ENCODE peak calls at places on chromosomes 7 and 10, in five cellular contexts. H, R, P, D and K are unnamed samples.

GRCh38 chr7:155122831-155123230 is 52.7 kb downstream of the HTR5A start:
- DNase-seq in H (no peak), R (no peak), P (no peak), D (no peak), K (no peak)

GRCh38 chr7:83058667-83059066 is 104.0 kb downstream of the PCLO start:
- DNase-seq in H (no peak), R (no peak), P (no peak), D (no peak), K (no peak)

GRCh38 chr7:114086491-114086905 is 167.7 kb upstream of the PPP1R3A start:
- DNase-seq in H (peak), R (peak), P (no peak), D (peak), K (no peak)

GRCh38 chr7:7911756-7912155 is 56.8 kb upstream of the GLCCI1 start:
- DNase-seq in H (no peak), R (no peak), P (no peak), D (no peak), K (no peak)

GRCh38 chr7:4607321-4607729 is 74.8 kb upstream of the FOXK1 start:
- DNase-seq in H (no peak), R (no peak), P (no peak), D (no peak), K (no peak)

GRCh38 chr7:112211348-112211907 is 4.9 kb downstream of the ZNF277 start:
- DNase-seq in H (no peak), R (no peak), P (no peak), D (no peak), K (no peak)

GRCh38 chr10:78727728-78728127 is 341.0 kb upstream of the ZMIZ1 start:
- DNase-seq in H (no peak), R (no peak), P (no peak), D (no peak), K (no peak)

GRCh38 chr10:43667736-43668371 is 19.2 kb upstream of the ZNF32 start:
- DNase-seq in H (no peak), R (no peak), P (no peak), D (no peak), K (peak)

GRCh38 chr10:34757933-34758332 is 57.2 kb downstream of the PARD3 start:
- DNase-seq in H (no peak), R (no peak), P (no peak), D (no peak), K (no peak)

GRCh38 chr10:64271508-64271907 is 750.3 kb downstream of the REEP3 start:
- DNase-seq in H (no peak), R (no peak), P (no peak), D (no peak), K (no peak)

GRCh38 chr10:69317175-69318086 is 39.1 kb downstream of the HK1 start:
- DNase-seq in H (no peak), R (no peak), P (no peak), D (peak), K (no peak)

GRCh38 chr7:20647908-20648776 is 32.7 kb downstream of the ABCB5 start:
- DNase-seq in H (no peak), R (peak), P (no peak), D (peak), K (no peak)

GRCh38 chr10:5584895-5585516 is 60.2 kb downstream of the CALML3 start:
- DNase-seq in H (no peak), R (no peak), P (no peak), D (peak), K (no peak)

GRCh38 chr10:32144817-32145688 is 88.8 kb upstream of the KIF5B start:
- DNase-seq in H (peak), R (no peak), P (no peak), D (no peak), K (no peak)

GRCh38 chr10:108469940-108470339 is 1305.4 kb upstream of the SORCS1 start:
- DNase-seq in H (no peak), R (no peak), P (no peak), D (no peak), K (no peak)

GRCh38 chr10:106795619-106796018 is 368.9 kb downstream of the SORCS1 start:
- DNase-seq in H (peak), R (peak), P (peak), D (peak), K (no peak)

GRCh38 chr10:521261-521660 is 168.2 kb downstream of the DIP2C start:
- DNase-seq in H (no peak), R (no peak), P (peak), D (no peak), K (no peak)

GRCh38 chr10:122374859-122375721 is 582 bp downstream of the PLEKHA1 start:
- DNase-seq in H (peak), R (peak), P (peak), D (peak), K (no peak)

GRCh38 chr7:150895809-150896208 is 43.5 kb downstream of the AOC1 start:
- DNase-seq in H (no peak), R (no peak), P (no peak), D (no peak), K (peak)
- TF ChIP-seq CTCF in H (no peak), R (no peak), P (no peak), D (no peak), K (no peak)

GRCh38 chr7:136693166-136694119 is 175.0 kb upstream of the CHRM2 start:
- DNase-seq in H (no peak), R (no peak), P (no peak), D (no peak), K (no peak)

GRCh38 chr7:136685506-136685905 is 182.9 kb upstream of the CHRM2 start:
- DNase-seq in H (no peak), R (no peak), P (no peak), D (no peak), K (no peak)

GRCh38 chr7:136688601-136689000 is 179.9 kb upstream of the CHRM2 start:
- DNase-seq in H (no peak), R (no peak), P (no peak), D (no peak), K (no peak)

GRCh38 chr7:136692221-136692620 is 176.2 kb upstream of the CHRM2 start:
- DNase-seq in H (no peak), R (no peak), P (no peak), D (no peak), K (no peak)

DNA sequence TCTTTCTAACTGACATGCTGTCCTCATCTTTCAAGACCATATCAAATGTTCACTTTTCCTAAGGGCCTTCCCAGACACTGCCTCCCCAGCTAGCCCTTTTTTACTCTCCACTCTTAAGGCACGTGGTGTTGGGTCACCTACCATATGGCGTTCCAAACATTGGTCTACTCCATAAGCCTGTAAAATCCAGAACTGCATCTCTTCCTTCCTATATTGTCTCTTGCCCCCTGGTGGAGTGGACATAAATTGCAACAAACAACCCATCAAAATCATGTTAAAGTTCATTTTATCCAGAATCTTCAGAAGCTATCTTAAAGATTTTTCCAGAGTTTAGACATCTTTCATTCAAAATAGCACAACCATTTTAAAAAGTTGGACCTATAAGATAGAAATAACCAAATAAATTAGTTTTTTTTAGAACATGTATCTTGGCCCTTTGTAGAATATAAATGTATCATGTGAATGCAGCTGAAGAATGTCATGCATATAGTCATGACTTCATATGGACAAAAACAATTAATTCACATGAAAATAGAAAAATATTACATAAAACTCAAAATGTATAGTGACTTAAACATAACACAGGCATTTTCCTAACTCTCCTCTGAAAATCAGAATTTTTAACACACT is 180.6 kb upstream of the CHRM2 start:
- DNase-seq in H (no peak), R (no peak), P (no peak), D (no peak), K (no peak)
- TF ChIP-seq CTCF in H (peak), R (peak), P (no peak), D (peak), K (peak)

GRCh38 chr10:52954407-52954806 is 181.8 kb upstream of the MBL2 start:
- DNase-seq in H (no peak), R (no peak), P (no peak), D (no peak), K (no peak)

GRCh38 chr10:52951819-52952218 is 179.2 kb upstream of the MBL2 start:
- DNase-seq in H (peak), R (peak), P (peak), D (peak), K (no peak)

GRCh38 chr10:52952391-52953079 is 180.0 kb upstream of the MBL2 start:
- DNase-seq in H (no peak), R (no peak), P (peak), D (no peak), K (no peak)

GRCh38 chr10:52949899-52950298 is 177.3 kb upstream of the MBL2 start:
- DNase-seq in H (no peak), R (peak), P (no peak), D (peak), K (no peak)

GRCh38 chr10:52950578-52950977 is 178.0 kb upstream of the MBL2 start:
- DNase-seq in H (no peak), R (no peak), P (no peak), D (peak), K (no peak)
- TF ChIP-seq CTCF in H (no peak), R (no peak), P (no peak), D (peak), K (no peak)

GRCh38 chr7:56078196-56078595 is 14.1 kb downstream of the SUMF2 start:
- DNase-seq in H (no peak), R (no peak), P (no peak), D (no peak), K (no peak)

GRCh38 chr7:56077681-56078080 is 13.6 kb downstream of the SUMF2 start:
- DNase-seq in H (no peak), R (no peak), P (no peak), D (no peak), K (no peak)

GRCh38 chr7:56081626-56082340 is 11.0 kb downstream of the PHKG1 start:
- DNase-seq in H (no peak), R (no peak), P (no peak), D (no peak), K (no peak)

GRCh38 chr7:56083150-56083785 is 9.5 kb downstream of the PHKG1 start:
- DNase-seq in H (peak), R (no peak), P (peak), D (no peak), K (no peak)

DNA sequence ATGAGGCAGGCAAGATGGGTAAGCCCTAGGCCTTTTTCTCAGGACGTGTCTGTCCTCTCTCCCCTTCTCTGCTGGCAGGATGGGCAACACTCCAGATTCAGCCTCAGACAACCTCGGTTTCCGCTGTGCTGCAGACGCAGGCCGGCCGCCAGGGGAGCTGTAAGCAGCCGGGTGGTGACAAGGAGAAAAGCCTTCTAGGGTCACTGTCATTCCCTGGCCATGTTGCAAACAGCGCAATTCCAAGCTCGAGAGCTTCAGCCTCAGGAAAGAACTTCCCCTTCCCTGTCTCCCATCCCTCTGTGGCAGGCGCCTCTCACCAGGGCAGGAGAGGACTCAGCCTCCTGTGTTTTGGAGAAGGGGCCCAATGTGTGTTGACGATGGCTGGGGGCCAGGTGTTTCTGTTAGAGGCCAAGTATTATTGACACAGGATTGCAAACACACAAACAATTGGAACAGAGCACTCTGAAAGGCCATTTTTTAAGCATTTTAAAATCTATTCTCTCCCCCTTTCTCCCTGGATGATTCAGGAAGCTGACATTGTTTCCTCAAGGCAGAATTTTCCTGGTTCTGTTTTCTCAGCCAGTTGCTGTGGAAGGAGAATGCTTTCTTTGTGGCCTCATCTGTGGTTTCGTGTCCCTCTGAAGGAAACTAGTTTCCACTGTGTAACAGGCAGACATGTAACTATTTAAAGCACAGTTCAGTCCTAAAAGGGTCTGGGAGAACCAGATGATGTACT is 13.1 kb downstream of the PHKG1 start:
- DNase-seq in H (peak), R (peak), P (peak), D (peak), K (no peak)
- TF ChIP-seq CTCF in H (peak), R (no peak), P (peak), D (peak), K (no peak)

GRCh38 chr7:51366930-51367613 is 50.5 kb upstream of the COBL start:
- DNase-seq in H (peak), R (peak), P (peak), D (peak), K (no peak)

GRCh38 chr7:51366172-51366728 is 49.6 kb upstream of the COBL start:
- DNase-seq in H (no peak), R (no peak), P (no peak), D (no peak), K (no peak)

GRCh38 chr7:51367614-51367968 is 51.0 kb upstream of the COBL start:
- DNase-seq in H (no peak), R (no peak), P (no peak), D (no peak), K (no peak)

GRCh38 chr7:51374936-51375335 is 58.3 kb upstream of the COBL start:
- DNase-seq in H (no peak), R (no peak), P (no peak), D (no peak), K (no peak)

GRCh38 chr7:51369746-51370145 is 53.1 kb upstream of the COBL start:
- DNase-seq in H (no peak), R (no peak), P (no peak), D (no peak), K (no peak)
- TF ChIP-seq CTCF in H (peak), R (no peak), P (no peak), D (peak), K (peak)

DNA sequence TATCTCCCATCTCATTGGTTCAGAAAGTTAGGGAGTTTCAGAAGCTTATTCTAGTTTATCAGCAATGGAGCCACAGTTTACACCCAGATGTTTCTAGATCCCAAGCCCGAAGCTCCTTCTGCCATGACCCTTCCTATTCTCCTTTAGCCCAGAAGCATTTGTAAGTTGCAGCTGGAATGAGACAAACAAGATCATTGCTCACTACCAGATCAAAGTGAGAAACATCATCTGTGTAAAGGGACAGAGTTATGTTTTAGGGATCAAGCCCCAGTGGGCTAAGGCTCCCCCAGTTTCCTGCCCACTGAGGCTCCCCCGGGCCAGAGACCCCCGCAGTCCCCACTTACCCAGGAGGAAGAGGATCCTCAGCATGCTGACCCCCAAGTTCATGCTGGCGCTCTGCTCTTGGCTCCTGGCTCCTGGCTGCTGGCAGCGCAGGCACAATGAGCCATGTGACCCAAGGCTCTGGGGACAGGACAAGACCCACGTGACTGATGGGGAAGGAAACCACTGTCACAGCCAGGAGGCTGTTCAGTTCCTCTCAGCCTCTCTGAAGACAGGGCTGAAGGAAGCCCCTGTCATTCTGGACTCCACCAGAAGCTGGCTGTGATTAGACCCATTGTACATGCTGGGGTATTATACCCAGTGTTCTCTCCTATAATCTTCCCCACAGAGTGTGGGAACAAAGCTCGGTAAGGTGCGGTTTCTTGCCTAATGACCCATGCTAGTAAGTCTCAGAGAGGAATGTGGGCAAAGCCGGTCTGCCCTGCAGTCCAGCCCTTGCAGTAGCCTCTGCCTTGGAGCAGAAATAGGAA is at the start of gene TMEM273:
- DNase-seq in H (no peak), R (no peak), P (no peak), D (no peak), K (peak)
- TF ChIP-seq CTCF in H (no peak), R (no peak), P (no peak), D (no peak), K (no peak)

GRCh38 chr7:44218418-44219201 is 17.8 kb downstream of the YKT6 start:
- DNase-seq in H (no peak), R (peak), P (no peak), D (peak), K (no peak)
- TF ChIP-seq CTCF in H (no peak), R (no peak), P (no peak), D (peak), K (no peak)

GRCh38 chr10:127973810-127974311 is 67.0 kb downstream of the PTPRE start:
- DNase-seq in H (no peak), R (peak), P (no peak), D (peak), K (no peak)
- TF ChIP-seq CTCF in H (no peak), R (no peak), P (no peak), D (peak), K (no peak)

GRCh38 chr10:104123397-104123796 is 1.4 kb downstream of the SFR1 start:
- DNase-seq in H (no peak), R (no peak), P (no peak), D (no peak), K (no peak)
- TF ChIP-seq CTCF in H (no peak), R (no peak), P (no peak), D (peak), K (peak)

DNA sequence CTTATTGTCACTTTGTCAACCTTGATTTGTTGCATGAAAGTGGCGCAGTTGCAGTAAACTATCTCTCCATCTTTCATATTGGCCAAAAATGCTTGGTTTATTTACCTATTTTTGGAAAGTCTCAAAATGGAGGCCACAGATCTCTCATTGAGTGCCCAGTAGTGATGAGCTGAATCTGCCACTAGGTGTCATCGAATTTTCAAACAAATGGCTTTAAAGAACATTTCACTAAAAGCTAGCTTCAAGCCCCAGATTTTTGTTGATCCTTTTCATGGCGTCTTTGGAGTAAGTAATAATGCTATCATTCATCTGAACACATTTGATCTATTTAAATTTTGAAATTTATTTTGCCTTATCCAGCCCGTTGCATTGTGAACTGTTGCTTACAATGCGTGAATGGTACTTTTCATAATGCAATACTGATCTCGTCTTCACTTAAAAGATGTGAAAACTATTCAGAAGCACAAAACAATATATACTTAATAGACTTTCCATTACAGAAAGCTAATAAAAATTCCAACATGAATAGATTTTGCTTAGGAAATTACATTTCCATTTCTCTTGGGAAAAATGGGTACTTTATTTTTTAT is 236.2 kb downstream of the DNAJB9 start:
- DNase-seq in H (no peak), R (peak), P (no peak), D (no peak), K (no peak)
- TF ChIP-seq CTCF in H (no peak), R (no peak), P (no peak), D (peak), K (peak)